ENCODE peak calls at places on chromosome 15, in eight cellular contexts. J is NCI-H1105, T is NCI-H2081, L is NCI-H1417, H is LoVo, E is fibroblast of the aortic adventitia, V is A549, Q is KG1. N is an unnamed sample.

GRCh38 chr15:42253300-42253699 is 19.7 kb upstream of the GANC start:
- DNase-seq in J (no peak), T (no peak), L (no peak), H (no peak), E (no peak), V (no peak), Q (no peak), N (no peak)

GRCh38 chr15:79099692-79100091 is 9.1 kb upstream of the RASGRF1 start:
- DNase-seq in J (no peak), T (no peak), L (no peak), H (no peak), E (no peak), V (no peak), Q (no peak), N (no peak)

GRCh38 chr15:87619161-87619960 is 637.2 kb downstream of the NTRK3 start:
- DNase-seq in J (no peak), T (no peak), L (no peak), H (peak), E (peak), V (no peak), Q (no peak), N (no peak)

GRCh38 chr15:100544290-100544945 is 15.7 kb upstream of the CERS3 start:
- DNase-seq in J (no peak), T (no peak), L (no peak), H (no peak), E (no peak), V (no peak), Q (no peak), N (no peak)

GRCh38 chr15:95799286-95800187 is 531.0 kb upstream of the NR2F2 start:
- DNase-seq in J (no peak), T (no peak), L (no peak), H (no peak), E (peak), V (peak), Q (no peak), N (no peak)

GRCh38 chr15:70892912-70893560 is 410 bp downstream of the LRRC49 start:
- DNase-seq in J (peak), T (peak), L (peak), H (peak), E (peak), V (peak), Q (no peak), N (peak)

GRCh38 chr15:70535071-70535954 is 228.0 kb downstream of the UACA start:
- DNase-seq in J (no peak), T (no peak), L (no peak), H (no peak), E (no peak), V (no peak), Q (peak), N (no peak)

GRCh38 chr15:25705430-25706115 is 157.6 kb downstream of the ATP10A start:
- DNase-seq in J (no peak), T (no peak), L (no peak), H (no peak), E (no peak), V (no peak), Q (no peak), N (no peak)

GRCh38 chr15:91304794-91305193 is 204.7 kb downstream of the SV2B start:
- DNase-seq in J (no peak), T (no peak), L (no peak), H (no peak), E (peak), V (no peak), Q (no peak), N (no peak)

GRCh38 chr15:65394936-65395335 is 17.1 kb upstream of the IGDCC3 start:
- DNase-seq in J (no peak), T (no peak), L (no peak), H (no peak), E (no peak), V (no peak), Q (no peak), N (no peak)

GRCh38 chr15:42037650-42038049 is 16.8 kb upstream of the PLA2G4E start:
- DNase-seq in J (peak), T (peak), L (peak), H (peak), E (no peak), V (no peak), Q (no peak), N (peak)

GRCh38 chr15:49059491-49059890 is 13.2 kb upstream of the SECISBP2L start:
- DNase-seq in J (no peak), T (no peak), L (no peak), H (no peak), E (no peak), V (no peak), Q (no peak), N (no peak)

GRCh38 chr15:92677998-92678397 is 22.4 kb upstream of the FAM174B start:
- DNase-seq in J (no peak), T (no peak), L (no peak), H (no peak), E (no peak), V (no peak), Q (no peak), N (no peak)

GRCh38 chr15:70778258-70779076 is 15.1 kb upstream of the UACA start:
- DNase-seq in J (no peak), T (no peak), L (no peak), H (no peak), E (peak), V (peak), Q (no peak), N (no peak)

GRCh38 chr15:91867581-91868026 is 14.1 kb downstream of the SLCO3A1 start:
- DNase-seq in J (no peak), T (no peak), L (no peak), H (peak), E (peak), V (peak), Q (no peak), N (no peak)

GRCh38 chr15:79209690-79210089 is 72.8 kb upstream of the ANKRD34C start:
- DNase-seq in J (no peak), T (no peak), L (no peak), H (no peak), E (no peak), V (no peak), Q (no peak), N (no peak)

GRCh38 chr15:28113426-28114113 is 14.5 kb upstream of the OCA2 start:
- DNase-seq in J (no peak), T (no peak), L (no peak), H (no peak), E (no peak), V (no peak), Q (no peak), N (no peak)

GRCh38 chr15:42670441-42670840 is 66.5 kb downstream of the CDAN1 start:
- DNase-seq in J (no peak), T (no peak), L (no peak), H (no peak), E (no peak), V (no peak), Q (no peak), N (no peak)

GRCh38 chr15:56931674-56932507 is 13.4 kb downstream of the TCF12 start:
- DNase-seq in J (no peak), T (no peak), L (no peak), H (peak), E (no peak), V (no peak), Q (no peak), N (no peak)

GRCh38 chr15:63481105-63481810 is 23.1 kb upstream of the USP3 start:
- DNase-seq in J (no peak), T (no peak), L (no peak), H (no peak), E (no peak), V (peak), Q (no peak), N (no peak)

GRCh38 chr15:69014454-69014853 is at the start of gene NOX5:
- DNase-seq in J (no peak), T (no peak), L (no peak), H (peak), E (no peak), V (no peak), Q (no peak), N (no peak)

GRCh38 chr15:101303408-101303807 is 8.4 kb upstream of the SNRPA1 start:
- DNase-seq in J (no peak), T (no peak), L (no peak), H (no peak), E (no peak), V (no peak), Q (no peak), N (no peak)

GRCh38 chr15:25883860-25884259 is 20.7 kb upstream of the ATP10A start:
- DNase-seq in J (no peak), T (no peak), L (no peak), H (no peak), E (peak), V (peak), Q (no peak), N (no peak)

GRCh38 chr15:41394924-41395323 is 7.4 kb downstream of the NDUFAF1 start:
- DNase-seq in J (no peak), T (no peak), L (no peak), H (no peak), E (no peak), V (no peak), Q (no peak), N (no peak)

GRCh38 chr15:79436037-79436780 is 4.1 kb downstream of the MINAR1 start:
- DNase-seq in J (no peak), T (no peak), L (no peak), H (no peak), E (no peak), V (no peak), Q (no peak), N (no peak)

GRCh38 chr15:84748274-84749110 is at the start of gene ZNF592:
- DNase-seq in J (peak), T (peak), L (peak), H (peak), E (peak), V (peak), Q (no peak), N (peak)

GRCh38 chr15:25965326-25965725 is 102.2 kb upstream of the ATP10A start:
- DNase-seq in J (no peak), T (no peak), L (no peak), H (no peak), E (no peak), V (no peak), Q (no peak), N (no peak)

GRCh38 chr15:38707802-38708671 is 143.4 kb upstream of the RASGRP1 start:
- DNase-seq in J (no peak), T (peak), L (peak), H (peak), E (peak), V (peak), Q (peak), N (no peak)

GRCh38 chr15:93130111-93130510 is 41.1 kb upstream of the RGMA start:
- DNase-seq in J (no peak), T (no peak), L (no peak), H (no peak), E (no peak), V (no peak), Q (no peak), N (no peak)

GRCh38 chr15:46921906-46922305 is 795.4 kb upstream of the SEMA6D start:
- DNase-seq in J (no peak), T (no peak), L (no peak), H (no peak), E (no peak), V (no peak), Q (no peak), N (no peak)

GRCh38 chr15:85761635-85762034 is 33.1 kb downstream of the KLHL25 start:
- DNase-seq in J (no peak), T (no peak), L (no peak), H (no peak), E (peak), V (no peak), Q (no peak), N (no peak)

GRCh38 chr15:100043732-100044131 is 298.0 kb downstream of the ADAMTS17 start:
- DNase-seq in J (no peak), T (no peak), L (no peak), H (no peak), E (no peak), V (no peak), Q (no peak), N (no peak)

GRCh38 chr15:60917469-60918130 is 311.5 kb downstream of the RORA start:
- DNase-seq in J (no peak), T (no peak), L (no peak), H (no peak), E (peak), V (no peak), Q (no peak), N (no peak)

GRCh38 chr15:66564136-66565041 is 1.4 kb downstream of the LCTL start:
- DNase-seq in J (no peak), T (no peak), L (no peak), H (no peak), E (no peak), V (no peak), Q (no peak), N (no peak)

GRCh38 chr15:101093959-101094358 is 157.9 kb downstream of the CHSY1 start:
- DNase-seq in J (no peak), T (no peak), L (no peak), H (no peak), E (no peak), V (no peak), Q (no peak), N (no peak)

GRCh38 chr15:58213587-58214360 is 75.6 kb downstream of the AQP9 start:
- DNase-seq in J (no peak), T (no peak), L (no peak), H (no peak), E (peak), V (no peak), Q (no peak), N (no peak)

GRCh38 chr15:96347181-96348111 is 16.9 kb downstream of the NR2F2 start:
- DNase-seq in J (no peak), T (no peak), L (no peak), H (no peak), E (no peak), V (no peak), Q (no peak), N (no peak)

GRCh38 chr15:62141643-62142588 is 23.2 kb downstream of the C2CD4B start:
- DNase-seq in J (no peak), T (no peak), L (no peak), H (peak), E (peak), V (no peak), Q (no peak), N (no peak)

N was measured in NCI-H2029.